ENCODE peak calls at places on chromosome 3, in four cellular contexts. Z, R, O and Y are unnamed samples.

GRCh38 chr3:196016485-196016884 is 65.4 kb downstream of the TFRC start:
- DNase-seq in Z (no peak), R (no peak), O (no peak), Y (no peak)

GRCh38 chr3:114411292-114411691 is 117.5 kb downstream of the TIGIT start:
- DNase-seq in Z (no peak), R (no peak), O (peak; percentile 44), Y (no peak)

GRCh38 chr3:77319711-77320110 is 279.8 kb downstream of the ROBO2 start:
- DNase-seq in Z (no peak), R (no peak), O (no peak), Y (no peak)

GRCh38 chr3:62361261-62361660 is 12.1 kb downstream of the FEZF2 start:
- DNase-seq in Z (no peak), R (no peak), O (no peak), Y (no peak)

GRCh38 chr3:140955645-140956044 is 14.0 kb downstream of the SLC25A36 start:
- DNase-seq in Z (no peak), R (no peak), O (no peak), Y (no peak)

GRCh38 chr3:45426161-45426560 is 37.8 kb downstream of the LARS2 start:
- DNase-seq in Z (no peak), R (no peak), O (no peak), Y (no peak)

GRCh38 chr3:167740961-167741587 is 5.6 kb downstream of the SERPINI1 start:
- DNase-seq in Z (no peak), R (no peak), O (no peak), Y (no peak)

GRCh38 chr3:53163459-53164387 is 2.7 kb downstream of the PRKCD start:
- DNase-seq in Z (no peak), R (no peak), O (no peak), Y (no peak)

GRCh38 chr3:14388200-14388599 is 14.2 kb upstream of the SLC6A6 start:
- DNase-seq in Z (no peak), R (no peak), O (no peak), Y (no peak)

GRCh38 chr3:170038434-170039110 is 777 bp downstream of the GPR160 start:
- DNase-seq in Z (no peak), R (peak; percentile 68), O (no peak), Y (peak; percentile 15)
- TF ChIP-seq CTCF in Z (no peak), R (no peak), O (no peak), Y (no peak)

DNA sequence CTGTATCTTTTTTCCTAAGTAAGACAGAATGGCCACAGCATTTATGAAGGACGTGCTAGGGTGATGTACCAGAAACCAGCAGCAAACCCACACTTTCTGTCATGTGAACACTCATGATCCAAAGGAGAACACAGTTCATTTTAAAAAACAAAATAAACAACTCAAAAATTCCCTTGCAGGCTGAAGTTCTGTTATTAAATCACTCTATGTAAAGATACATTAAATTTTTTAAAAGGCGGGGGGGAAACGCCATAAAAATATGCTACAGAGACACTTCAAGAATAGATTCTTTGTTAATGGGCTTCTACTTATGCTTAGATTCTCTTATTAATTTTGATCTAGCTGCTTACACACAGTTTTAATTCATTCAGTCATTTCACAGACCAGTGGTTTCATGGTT is 114.8 kb downstream of the SNRK start:
- DNase-seq in Z (no peak), R (no peak), O (no peak), Y (no peak)
- H3K27ac ChIP-seq in Z (no peak overlapping the region), R (no peak overlapping the region), O (no peak overlapping the region), Y (no peak overlapping the region)

DNA sequence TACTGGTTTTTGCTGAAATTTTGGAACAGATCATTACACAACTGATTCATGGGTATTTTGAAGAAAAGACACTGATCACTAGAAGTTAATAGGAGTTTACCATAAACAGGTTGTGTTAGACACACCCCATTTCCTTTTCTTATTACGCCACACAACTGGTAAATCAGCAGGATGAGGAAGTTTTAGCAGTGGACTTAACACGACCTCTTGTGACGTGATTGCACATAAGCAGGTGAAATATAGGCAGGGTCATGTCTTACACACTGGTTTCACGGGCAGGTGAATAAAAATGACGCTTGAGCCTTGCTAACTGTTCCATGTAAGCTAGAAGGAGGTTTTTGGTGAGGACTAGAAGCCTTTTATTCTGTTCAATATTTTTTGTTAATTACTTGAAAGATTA is 27.1 kb upstream of the TPRG1 start:
- DNase-seq in Z (peak; percentile 26), R (no peak), O (peak; percentile 27), Y (no peak)
- TF ChIP-seq CTCF in Z (peak; percentile 15), R (no peak), O (peak; percentile 48), Y (peak; percentile 28)

GRCh38 chr3:169623971-169624370 is 39.5 kb downstream of the MECOM start:
- DNase-seq in Z (no peak), R (no peak), O (no peak), Y (no peak)

GRCh38 chr3:169618894-169619792 is 44.4 kb downstream of the MECOM start:
- DNase-seq in Z (no peak), R (no peak), O (no peak), Y (no peak)

GRCh38 chr3:169624533-169624972 is 39.0 kb downstream of the MECOM start:
- DNase-seq in Z (no peak), R (no peak), O (no peak), Y (no peak)

GRCh38 chr3:169615833-169616232 is 47.7 kb downstream of the MECOM start:
- DNase-seq in Z (no peak), R (no peak), O (no peak), Y (no peak)

DNA sequence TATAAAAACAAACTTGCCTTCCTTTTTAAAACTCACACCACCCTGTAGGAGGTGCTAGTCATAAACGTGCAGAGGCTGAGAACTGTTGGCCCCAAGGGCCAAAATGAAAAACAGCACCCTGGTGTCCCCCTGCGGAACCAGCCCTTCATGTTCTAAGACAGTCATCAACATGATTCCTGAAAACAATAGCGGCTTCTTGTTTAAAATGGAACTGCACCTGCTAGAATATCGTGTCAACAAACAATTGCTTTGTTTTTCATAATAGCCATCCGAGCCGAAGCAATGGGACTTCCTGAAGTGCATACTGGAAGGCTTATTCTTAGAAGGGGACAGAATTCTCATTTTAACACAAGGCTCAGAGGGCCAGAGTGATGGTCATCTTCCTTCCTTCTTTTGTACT is 43.7 kb downstream of the MECOM start:
- DNase-seq in Z (no peak), R (no peak), O (no peak), Y (no peak)
- H3K27ac ChIP-seq in Z (no peak overlapping the region), R (peak overlapping the region; percentile 64), O (no peak overlapping the region), Y (peak overlapping the region; percentile 71)

GRCh38 chr3:146493761-146494160 is 24.4 kb upstream of the PLSCR2 start:
- DNase-seq in Z (no peak), R (no peak), O (no peak), Y (no peak)

GRCh38 chr3:146491303-146491702 is 21.9 kb upstream of the PLSCR2 start:
- DNase-seq in Z (no peak), R (no peak), O (no peak), Y (no peak)

GRCh38 chr3:146496726-146497125 is 27.4 kb upstream of the PLSCR2 start:
- DNase-seq in Z (no peak), R (no peak), O (no peak), Y (no peak)

GRCh38 chr3:146496246-146496645 is 26.9 kb upstream of the PLSCR2 start:
- DNase-seq in Z (no peak), R (no peak), O (no peak), Y (no peak)

DNA sequence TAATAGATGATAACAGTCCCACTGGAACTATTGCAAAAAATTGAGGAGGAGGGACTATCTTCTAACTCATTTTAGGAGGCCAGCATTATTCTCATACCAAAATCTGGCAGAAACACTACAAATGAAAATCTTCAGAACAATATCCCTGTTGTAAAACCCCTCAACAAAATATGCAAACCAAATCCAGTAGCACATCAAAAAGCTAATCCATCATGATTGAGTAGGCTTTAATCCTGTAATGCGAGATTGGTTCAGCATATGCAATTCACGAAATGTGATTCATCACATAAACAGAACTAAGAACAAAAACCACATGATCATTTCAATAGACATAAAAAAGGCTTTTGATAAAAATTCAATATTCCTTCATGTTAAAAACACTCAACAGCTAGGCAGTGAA is 23.9 kb upstream of the PLSCR2 start:
- DNase-seq in Z (no peak), R (no peak), O (no peak), Y (no peak)
- TF ChIP-seq CTCF in Z (no peak), R (no peak), O (no peak), Y (no peak)